ENCODE peak calls at places on chromosomes 12 and 14, in four cellular contexts. U is mesendoderm, F is H9, V is IMR-90. J is an unnamed sample.

GRCh38 chr12:109902866-109903265 is 2.8 kb downstream of the TCHP start:
- DNase-seq in U (no peak), F (no peak), V (no peak), J (no peak)

GRCh38 chr12:29256598-29256997 is 107.5 kb downstream of the FAR2 start:
- DNase-seq in U (no peak), F (no peak), V (no peak), J (no peak)

GRCh38 chr12:57126061-57126460 is 2.2 kb upstream of the LRP1 start:
- DNase-seq in U (no peak), F (no peak), V (no peak), J (no peak)

GRCh38 chr12:40065636-40066035 is 40.2 kb downstream of the SLC2A13 start:
- DNase-seq in U (no peak), F (no peak), V (no peak), J (no peak)

GRCh38 chr14:75907722-75908330 is 74.0 kb downstream of the TGFB3 start:
- DNase-seq in U (no peak), F (no peak), V (no peak), J (no peak)

GRCh38 chr14:68894123-68894522 is 85.0 kb downstream of the ACTN1 start:
- DNase-seq in U (no peak), F (no peak), V (peak), J (no peak)

GRCh38 chr14:85002846-85003245 is 527.1 kb upstream of the FLRT2 start:
- DNase-seq in U (no peak), F (no peak), V (no peak), J (no peak)

GRCh38 chr12:121209629-121210572 is at the start of gene P2RX4:
- DNase-seq in U (peak), F (peak), V (peak), J (peak)

GRCh38 chr14:71139058-71139946 is 232.0 kb downstream of the PCNX1 start:
- DNase-seq in U (peak), F (peak), V (peak), J (peak)

GRCh38 chr12:113459981-113460380 is 11.7 kb downstream of the LHX5 start:
- DNase-seq in U (no peak), F (no peak), V (no peak), J (no peak)

GRCh38 chr14:71021347-71022014 is 114.2 kb downstream of the PCNX1 start:
- DNase-seq in U (peak), F (no peak), V (peak), J (no peak)

GRCh38 chr12:6603095-6603567 is 4.0 kb downstream of the CHD4 start:
- DNase-seq in U (peak), F (peak), V (peak), J (no peak)
- H4K5ac ChIP-seq in U (no peak), F (no peak), V (no peak), J (no peak)

GRCh38 chr12:65389436-65389835 is 111.0 kb downstream of the MSRB3 start:
- DNase-seq in U (no peak), F (no peak), V (no peak), J (no peak)

GRCh38 chr12:65387396-65387795 is 108.9 kb downstream of the MSRB3 start:
- DNase-seq in U (no peak), F (no peak), V (peak), J (no peak)

DNA sequence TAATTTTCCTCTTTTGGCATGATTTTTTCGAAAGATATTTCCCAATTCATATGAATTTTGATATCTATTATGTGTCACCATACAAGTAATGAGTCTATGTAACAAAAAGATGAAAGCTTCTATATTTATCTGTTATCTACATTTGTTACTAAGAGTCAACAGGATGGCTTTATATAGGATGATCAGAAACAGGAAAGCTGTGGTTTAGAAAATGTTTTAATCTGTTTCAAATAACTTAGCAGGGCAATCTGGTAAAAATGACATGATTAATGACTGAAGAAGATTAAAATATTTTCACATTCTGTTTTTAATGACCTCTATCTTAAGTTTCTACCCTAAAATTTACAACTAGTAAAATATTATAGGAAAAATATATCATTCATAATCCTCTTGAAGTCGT is 105.8 kb downstream of the MSRB3 start:
- DNase-seq in U (no peak), F (no peak), V (no peak), J (no peak)
- H4K5ac ChIP-seq in U (no peak), F (no peak), V (no peak), J (no peak)

GRCh38 chr12:91964501-91964900 is 181.1 kb downstream of the BTG1 start:
- DNase-seq in U (no peak), F (no peak), V (peak), J (no peak)
- H4K5ac ChIP-seq in U (no peak), F (no peak), V (no peak), J (no peak)

DNA sequence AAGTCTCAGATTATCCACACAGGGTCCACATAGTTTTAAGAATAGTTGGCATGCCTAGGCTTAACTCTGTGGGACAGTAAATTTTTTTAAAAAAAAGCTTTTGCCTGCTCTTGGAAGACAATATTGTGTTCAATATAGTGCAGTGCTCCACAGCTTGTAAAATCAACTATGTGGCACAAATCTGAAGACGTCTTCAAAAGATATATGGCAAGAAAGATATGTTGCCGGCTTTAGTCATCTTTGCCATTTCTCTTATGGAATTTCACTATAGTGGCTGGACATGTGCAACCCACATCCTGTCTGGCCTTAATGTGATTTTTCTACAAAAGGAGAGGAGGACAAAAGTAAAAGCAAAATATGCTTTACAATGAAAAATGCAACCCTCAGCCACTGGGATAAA is 90.5 kb downstream of the MGST1 start:
- DNase-seq in U (no peak), F (no peak), V (no peak), J (no peak)
- H4K5ac ChIP-seq in U (no peak), F (no peak), V (no peak), J (no peak)

GRCh38 chr12:19075711-19076340 is 53.7 kb upstream of the PLEKHA5 start:
- DNase-seq in U (no peak), F (no peak), V (no peak), J (no peak)
- H4K5ac ChIP-seq in U (no peak), F (no peak), V (no peak), J (no peak)

GRCh38 chr12:9707864-9708808 is 24.8 kb downstream of the CLECL1 start:
- DNase-seq in U (peak), F (peak), V (peak), J (no peak)

GRCh38 chr12:9710584-9711375 is 22.1 kb downstream of the CLECL1 start:
- DNase-seq in U (peak), F (no peak), V (no peak), J (no peak)

GRCh38 chr12:9708853-9709252 is 24.0 kb downstream of the CLECL1 start:
- DNase-seq in U (no peak), F (no peak), V (no peak), J (no peak)

GRCh38 chr12:9707356-9707755 is 25.5 kb downstream of the CLECL1 start:
- DNase-seq in U (no peak), F (no peak), V (no peak), J (no peak)

GRCh38 chr12:9711664-9712063 is 21.2 kb downstream of the CLECL1 start:
- DNase-seq in U (peak), F (no peak), V (peak), J (no peak)
- H4K5ac ChIP-seq in U (no peak), F (no peak), V (no peak), J (no peak)